ENCODE peak calls at places on chromosome 1, in eight cellular contexts. F, W, V, B, X, K, J and O are unnamed samples.

GRCh38 chr1:46675549-46676314 is 4.1 kb downstream of the TEX38 start:
- DNase-seq in W (no peak), K (no peak), F (no peak), J (peak), V (no peak), B (no peak), X (no peak), O (no peak)

GRCh38 chr1:16926491-16927195 is 4.9 kb downstream of the CROCC start:
- DNase-seq in X (no peak), J (no peak), V (no peak), B (peak), W (no peak), K (no peak), F (no peak), O (no peak)

GRCh38 chr1:58628987-58629598 is 52.0 kb upstream of the TACSTD2 start:
- DNase-seq in K (no peak), J (no peak), W (peak), V (no peak), X (no peak), B (no peak), F (no peak), O (no peak)

GRCh38 chr1:220741825-220742224 is 6.3 kb upstream of the MTARC2 start:
- DNase-seq in K (no peak), J (no peak), B (no peak), X (no peak), F (no peak), V (no peak), W (no peak), O (no peak)

GRCh38 chr1:167158095-167158812 is 62.4 kb upstream of the POU2F1 start:
- DNase-seq in W (no peak), J (no peak), V (no peak), B (no peak), X (no peak), K (no peak), F (no peak), O (no peak)

GRCh38 chr1:206470692-206471414 is 577 bp downstream of the IKBKE start:
- DNase-seq in K (no peak), B (peak), W (peak), V (no peak), X (peak), F (peak), J (peak), O (peak)

GRCh38 chr1:119968068-119968492 is 71.8 kb upstream of the ADAM30 start:
- DNase-seq in J (peak), K (no peak), B (peak), W (peak), V (peak), X (peak), F (peak), O (peak)

GRCh38 chr1:10178602-10179407 is 31.6 kb upstream of the KIF1B start:
- DNase-seq in B (no peak), V (no peak), J (no peak), X (no peak), W (no peak), K (no peak), F (no peak), O (no peak)

GRCh38 chr1:22731924-22732522 is 21.4 kb downstream of the EPHB2 start:
- DNase-seq in K (no peak), W (no peak), J (peak), V (no peak), F (no peak), X (peak), B (no peak), O (no peak)